ENCODE peak calls at places on chromosomes 4 and X, in ten cellular contexts. X, Y, R, J, A, K, U, M, C and Q are unnamed samples.
A peak's percentile ranks its signal among the peaks of the same experiment; 100 is the strongest.

GRCh38 chrX:70289168-70289792 is 447 bp downstream of the PDZD11 start:
- DNase-seq in X (no peak), Y (no peak), R (peak; percentile 61), J (no peak), A (no peak), K (no peak), U (no peak), M (no peak), C (no peak), Q (no peak)

GRCh38 chr4:87093443-87094123 is 126.8 kb downstream of the KLHL8 start:
- DNase-seq in X (no peak), Y (peak; percentile 56), R (peak; percentile 76), J (peak; percentile 65), A (no peak), K (peak; percentile 22), U (no peak), M (peak; percentile 67), C (no peak), Q (peak; percentile 45)

GRCh38 chrX:13968198-13968597 is 61.5 kb downstream of the GEMIN8 start:
- DNase-seq in X (no peak), Y (no peak), R (no peak), J (no peak), A (no peak), K (no peak), U (no peak), M (no peak), C (no peak), Q (no peak)

GRCh38 chr4:11543710-11544109 is 115.0 kb upstream of the HS3ST1 start:
- DNase-seq in X (no peak), Y (no peak), R (peak; percentile 9), J (peak; percentile 78), A (no peak), K (no peak), U (no peak), M (peak; percentile 77), C (no peak), Q (no peak)

GRCh38 chr4:87848622-87849351 is 16.0 kb downstream of the MEPE start:
- DNase-seq in X (no peak), Y (peak; percentile 47), R (peak; percentile 71), J (peak; percentile 79), A (peak; percentile 57), K (peak; percentile 54), U (no peak), M (peak; percentile 74), C (peak; percentile 25), Q (peak; percentile 77)

GRCh38 chr4:73864365-73864764 is 4.8 kb upstream of the CXCL1 start:
- DNase-seq in X (no peak), Y (peak; percentile 11), R (peak; percentile 30), J (peak; percentile 29), A (no peak), K (no peak), U (no peak), M (no peak), C (no peak), Q (no peak)

GRCh38 chrX:39907964-39908616 is 189.7 kb downstream of the BCOR start:
- DNase-seq in X (peak; percentile 67), Y (peak; percentile 61), R (peak; percentile 96), J (peak; percentile 88), A (peak; percentile 72), K (no peak), U (peak; percentile 78), M (peak; percentile 85), C (peak; percentile 24), Q (no peak)

GRCh38 chr4:6885953-6886557 is 23.6 kb upstream of the TBC1D14 start:
- DNase-seq in X (peak; percentile 64), Y (no peak), R (no peak), J (peak; percentile 66), A (no peak), K (peak; percentile 47), U (peak; percentile 76), M (peak; percentile 49), C (peak; percentile 23), Q (peak; percentile 69)

GRCh38 chr4:158810487-158811215 is 41.8 kb downstream of the FNIP2 start:
- DNase-seq in X (peak; percentile 44), Y (no peak), R (peak; percentile 94), J (peak; percentile 94), A (peak; percentile 80), K (peak; percentile 46), U (peak; percentile 61), M (peak; percentile 89), C (no peak), Q (peak; percentile 69)

GRCh38 chrX:44017726-44018125 is 44.5 kb upstream of the NDP start:
- DNase-seq in X (no peak), Y (no peak), R (no peak), J (no peak), A (no peak), K (no peak), U (no peak), M (no peak), C (no peak), Q (no peak)

GRCh38 chr4:139530833-139531427 is 25.1 kb downstream of the SETD7 start:
- DNase-seq in X (peak; percentile 39), Y (peak; percentile 35), R (peak; percentile 56), J (peak; percentile 59), A (no peak), K (peak; percentile 17), U (no peak), M (peak; percentile 42), C (no peak), Q (peak; percentile 50)

GRCh38 chr4:158051401-158052235 is 121.2 kb downstream of the GASK1B start:
- DNase-seq in X (no peak), Y (no peak), R (peak; percentile 47), J (peak; percentile 98), A (peak; percentile 47), K (no peak), U (peak; percentile 36), M (peak; percentile 94), C (no peak), Q (no peak)

GRCh38 chr4:1693131-1693896 is 9.2 kb upstream of the FAM53A start:
- DNase-seq in X (peak; percentile 77), Y (peak; percentile 75), R (peak; percentile 78), J (peak; percentile 86), A (peak; percentile 38), K (peak; percentile 47), U (peak; percentile 67), M (peak; percentile 81), C (no peak), Q (peak; percentile 58)

GRCh38 chr4:177107288-177107901 is 202.3 kb upstream of the NEIL3 start:
- DNase-seq in X (no peak), Y (no peak), R (no peak), J (no peak), A (no peak), K (no peak), U (no peak), M (peak; percentile 10), C (no peak), Q (no peak)

GRCh38 chr4:127759228-127759820 is 22.8 kb upstream of the HSPA4L start:
- DNase-seq in X (no peak), Y (no peak), R (no peak), J (no peak), A (no peak), K (no peak), U (no peak), M (no peak), C (no peak), Q (no peak)

GRCh38 chrX:134669378-134670098 is 11.3 kb upstream of the PLAC1 start:
- DNase-seq in X (no peak), Y (no peak), R (peak; percentile 94), J (peak; percentile 90), A (peak; percentile 54), K (no peak), U (peak; percentile 31), M (peak; percentile 81), C (no peak), Q (no peak)

GRCh38 chr4:114136067-114136466 is 156.6 kb upstream of the ARSJ start:
- DNase-seq in X (no peak), Y (no peak), R (peak; percentile 1), J (peak; percentile 3), A (no peak), K (no peak), U (no peak), M (peak; percentile 15), C (no peak), Q (no peak)

GRCh38 chrX:141201962-141202361 is 25.0 kb upstream of the LDOC1 start:
- DNase-seq in X (no peak), Y (no peak), R (no peak), J (no peak), A (no peak), K (no peak), U (no peak), M (no peak), C (no peak), Q (no peak)

GRCh38 chr4:26813698-26814097 is 46.9 kb upstream of the STIM2 start:
- DNase-seq in X (no peak), Y (no peak), R (no peak), J (no peak), A (no peak), K (no peak), U (peak; percentile 43), M (no peak), C (no peak), Q (no peak)

GRCh38 chrX:129798888-129799287 is 19.1 kb downstream of the SASH3 start:
- DNase-seq in X (no peak), Y (no peak), R (no peak), J (no peak), A (no peak), K (no peak), U (no peak), M (no peak), C (no peak), Q (no peak)

GRCh38 chr4:83114576-83114975 is at the start of gene PLAC8:
- DNase-seq in X (no peak), Y (peak; percentile 69), R (peak; percentile 67), J (peak; percentile 27), A (no peak), K (no peak), U (no peak), M (no peak), C (no peak), Q (no peak)

GRCh38 chrX:105658136-105658535 is 164.2 kb upstream of the NRK start:
- DNase-seq in X (no peak), Y (no peak), R (peak; percentile 3), J (peak; percentile 79), A (no peak), K (no peak), U (no peak), M (peak; percentile 70), C (no peak), Q (no peak)

GRCh38 chrX:134013092-134013497 is 27.7 kb upstream of the GPC3 start:
- DNase-seq in X (no peak), Y (no peak), R (peak; percentile 0), J (peak; percentile 70), A (no peak), K (no peak), U (no peak), M (peak; percentile 23), C (no peak), Q (no peak)

GRCh38 chrX:13721819-13722527 is 12.4 kb downstream of the TRAPPC2 start:
- DNase-seq in X (no peak), Y (no peak), R (no peak), J (peak; percentile 40), A (no peak), K (peak; percentile 82), U (no peak), M (peak; percentile 80), C (no peak), Q (no peak)

GRCh38 chrX:119069128-119069527 is 3.7 kb upstream of the CT47C1 start:
- DNase-seq in X (no peak), Y (no peak), R (no peak), J (no peak), A (no peak), K (no peak), U (no peak), M (no peak), C (no peak), Q (no peak)